ENCODE peak calls at places on chromosomes 2 and 18, in seven cellular contexts. W, Y, B, D, L, U and V are unnamed samples.

GRCh38 chr2:121055088-121055487 is 229.9 kb downstream of the TFCP2L1 start:
- DNase-seq in Y (no peak), B (no peak), U (no peak), W (no peak), D (no peak), L (no peak), V (no peak)

GRCh38 chr2:109266998-109267854 is 138.2 kb downstream of the SH3RF3 start:
- DNase-seq in L (no peak), W (no peak), D (no peak), U (peak; percentile 80), B (no peak), Y (no peak), V (no peak)

GRCh38 chr2:101864426-101864825 is 127.3 kb upstream of the IL1R2 start:
- DNase-seq in D (no peak), B (no peak), U (no peak), W (no peak), L (no peak), Y (no peak), V (no peak)

GRCh38 chr2:237128026-237128703 is 42.5 kb downstream of the COPS8 start:
- DNase-seq in Y (peak; percentile 96), B (peak; percentile 63), W (no peak), L (no peak), D (no peak), U (peak; percentile 99), V (no peak)

GRCh38 chr2:151478011-151478410 is 68.3 kb downstream of the RIF1 start:
- DNase-seq in U (peak; percentile 48), Y (peak; percentile 28), B (no peak), L (no peak), W (no peak), D (no peak), V (no peak)

GRCh38 chr18:2939317-2939716 is 73.6 kb downstream of the LPIN2 start:
- DNase-seq in D (no peak), W (no peak), U (no peak), B (no peak), L (no peak), Y (no peak), V (no peak)

GRCh38 chr18:77146249-77147080 is 13.9 kb upstream of the MBP start:
- DNase-seq in B (no peak), W (no peak), L (no peak), Y (no peak), D (no peak), U (no peak), V (no peak)

GRCh38 chr2:102848366-102848839 is 86.6 kb downstream of the TMEM182 start:
- DNase-seq in B (peak; percentile 82), D (peak; percentile 24), L (no peak), Y (no peak), U (peak; percentile 43), W (peak; percentile 76), V (peak; percentile 89)

GRCh38 chr2:95026471-95027368 is 1.2 kb downstream of the MAL start:
- DNase-seq in L (no peak), Y (no peak), D (no peak), U (no peak), W (no peak), B (no peak), V (no peak)

GRCh38 chr18:76496200-76496890 is 1.3 kb upstream of the ZNF516 start:
- DNase-seq in Y (peak; percentile 52), W (no peak), U (peak; percentile 57), B (no peak), L (no peak), D (no peak), V (peak; percentile 81)

GRCh38 chr2:145136702-145137101 is 616.8 kb upstream of the ZEB2 start:
- DNase-seq in L (no peak), Y (no peak), U (no peak), W (no peak), B (no peak), D (no peak), V (no peak)

GRCh38 chr2:96265349-96265839 is 403 bp downstream of the TMEM127 start:
- DNase-seq in D (no peak), B (peak; percentile 50), U (no peak), Y (no peak), W (peak; percentile 76), L (no peak), V (no peak)

GRCh38 chr2:37090019-37090477 is 5.7 kb downstream of the GPATCH11 start:
- DNase-seq in W (no peak), Y (no peak), U (no peak), L (no peak), D (no peak), B (no peak), V (no peak)

GRCh38 chr18:13232060-13232917 is 13.7 kb downstream of the LDLRAD4 start:
- DNase-seq in B (peak; percentile 81), U (no peak), W (no peak), D (no peak), Y (no peak), L (no peak), V (no peak)

GRCh38 chr2:70965506-70965905 is 12.9 kb upstream of the ANKRD53 start:
- DNase-seq in B (no peak), D (no peak), Y (no peak), W (peak; percentile 32), U (no peak), L (no peak), V (no peak)

GRCh38 chr2:170818294-170819104 is 1.8 kb downstream of the GAD1 start:
- DNase-seq in L (no peak), D (no peak), B (no peak), U (no peak), Y (no peak), W (no peak), V (no peak)

GRCh38 chr18:49616618-49617328 is 54.9 kb downstream of the LIPG start:
- DNase-seq in L (no peak), D (no peak), U (no peak), Y (no peak), W (no peak), B (no peak), V (no peak)